ENCODE peak calls at places on chromosomes 13 and 19, in nine cellular contexts. One of them, this sample, is unnamed.

GRCh38 chr13:49292742-49293498 is 45.2 kb downstream of the CDADC1 start:
- DNase-seq in breast epithelium: no peak
- DNase-seq in mucosa of descending colon: peak; percentile 33
- DNase-seq in HCT116: no peak
- DNase-seq in choroid plexus epithelial cell: peak; percentile 91
- DNase-seq in cardiac fibroblast: peak; percentile 90
- DNase-seq in astrocyte of the cerebellum: peak; percentile 93
- DNase-seq in progenitor cell of endocrine pancreas: no peak
- DNase-seq in astrocyte: peak; percentile 76
- DNase-seq in this sample: peak; percentile 73

GRCh38 chr19:33905937-33906577 is 109.4 kb downstream of the KCTD15 start:
- DNase-seq in breast epithelium: peak; percentile 90
- DNase-seq in mucosa of descending colon: peak; percentile 89
- DNase-seq in HCT116: no peak
- DNase-seq in choroid plexus epithelial cell: peak; percentile 45
- DNase-seq in cardiac fibroblast: peak; percentile 59
- DNase-seq in astrocyte of the cerebellum: no peak
- DNase-seq in progenitor cell of endocrine pancreas: peak; percentile 64
- DNase-seq in astrocyte: no peak
- DNase-seq in this sample: peak; percentile 34

GRCh38 chr13:80338781-80339577 is 1.9 kb downstream of the SPRY2 start:
- DNase-seq in breast epithelium: peak; percentile 63
- DNase-seq in mucosa of descending colon: peak; percentile 68
- DNase-seq in HCT116: no peak
- DNase-seq in choroid plexus epithelial cell: peak; percentile 87
- DNase-seq in cardiac fibroblast: peak; percentile 88
- DNase-seq in astrocyte of the cerebellum: peak; percentile 62
- DNase-seq in progenitor cell of endocrine pancreas: peak; percentile 51
- DNase-seq in astrocyte: peak; percentile 88
- DNase-seq in this sample: peak; percentile 71

GRCh38 chr19:43412441-43412840 is 2.2 kb upstream of the TEX101 start:
- DNase-seq in breast epithelium: peak; percentile 25
- DNase-seq in mucosa of descending colon: no peak
- DNase-seq in HCT116: no peak
- DNase-seq in choroid plexus epithelial cell: no peak
- DNase-seq in cardiac fibroblast: no peak
- DNase-seq in astrocyte of the cerebellum: no peak
- DNase-seq in progenitor cell of endocrine pancreas: no peak
- DNase-seq in astrocyte: no peak
- DNase-seq in this sample: no peak

GRCh38 chr13:106610511-106610910 is 42.6 kb upstream of the ARGLU1 start:
- DNase-seq in breast epithelium: no peak
- DNase-seq in mucosa of descending colon: no peak
- DNase-seq in HCT116: no peak
- DNase-seq in choroid plexus epithelial cell: peak; percentile 58
- DNase-seq in cardiac fibroblast: peak; percentile 4
- DNase-seq in astrocyte of the cerebellum: no peak
- DNase-seq in progenitor cell of endocrine pancreas: no peak
- DNase-seq in astrocyte: peak; percentile 40
- DNase-seq in this sample: no peak

GRCh38 chr13:46355088-46355468 is 32.0 kb downstream of the RUBCNL start:
- DNase-seq in breast epithelium: no peak
- DNase-seq in mucosa of descending colon: no peak
- DNase-seq in HCT116: no peak
- DNase-seq in choroid plexus epithelial cell: no peak
- DNase-seq in cardiac fibroblast: no peak
- DNase-seq in astrocyte of the cerebellum: no peak
- DNase-seq in progenitor cell of endocrine pancreas: no peak
- DNase-seq in astrocyte: no peak
- DNase-seq in this sample: no peak

GRCh38 chr19:53907193-53907581 is 1.9 kb upstream of the CACNG7 start:
- DNase-seq in breast epithelium: no peak
- DNase-seq in mucosa of descending colon: no peak
- DNase-seq in HCT116: no peak
- DNase-seq in choroid plexus epithelial cell: no peak
- DNase-seq in cardiac fibroblast: no peak
- DNase-seq in astrocyte of the cerebellum: no peak
- DNase-seq in progenitor cell of endocrine pancreas: no peak
- DNase-seq in astrocyte: no peak
- DNase-seq in this sample: no peak

GRCh38 chr19:5903502-5904301 is at the start of gene NDUFA11:
- DNase-seq in breast epithelium: peak; percentile 99
- DNase-seq in mucosa of descending colon: peak; percentile 100
- DNase-seq in HCT116: peak; percentile 90
- DNase-seq in choroid plexus epithelial cell: peak; percentile 98
- DNase-seq in cardiac fibroblast: peak; percentile 98
- DNase-seq in astrocyte of the cerebellum: peak; percentile 94
- DNase-seq in progenitor cell of endocrine pancreas: peak; percentile 95
- DNase-seq in astrocyte: no peak
- DNase-seq in this sample: peak; percentile 100

GRCh38 chr19:1308718-1309117 is 23.0 kb downstream of the EFNA2 start:
- DNase-seq in breast epithelium: no peak
- DNase-seq in mucosa of descending colon: no peak
- DNase-seq in HCT116: no peak
- DNase-seq in choroid plexus epithelial cell: no peak
- DNase-seq in cardiac fibroblast: no peak
- DNase-seq in astrocyte of the cerebellum: no peak
- DNase-seq in progenitor cell of endocrine pancreas: no peak
- DNase-seq in astrocyte: no peak
- DNase-seq in this sample: no peak

GRCh38 chr19:51712461-51713081 is 11.2 kb downstream of the HAS1 start:
- DNase-seq in breast epithelium: no peak
- DNase-seq in mucosa of descending colon: no peak
- DNase-seq in HCT116: no peak
- DNase-seq in choroid plexus epithelial cell: peak; percentile 81
- DNase-seq in cardiac fibroblast: peak; percentile 67
- DNase-seq in astrocyte of the cerebellum: no peak
- DNase-seq in progenitor cell of endocrine pancreas: no peak
- DNase-seq in astrocyte: no peak
- DNase-seq in this sample: no peak

GRCh38 chr19:47230122-47230920 is 678 bp downstream of the BBC3 start:
- DNase-seq in breast epithelium: no peak
- DNase-seq in mucosa of descending colon: peak; percentile 82
- DNase-seq in HCT116: no peak
- DNase-seq in choroid plexus epithelial cell: peak; percentile 51
- DNase-seq in cardiac fibroblast: peak; percentile 54
- DNase-seq in astrocyte of the cerebellum: no peak
- DNase-seq in progenitor cell of endocrine pancreas: peak; percentile 80
- DNase-seq in astrocyte: peak; percentile 10
- DNase-seq in this sample: peak; percentile 57

GRCh38 chr19:54207908-54208783 is 7.5 kb downstream of the RPS9 start:
- DNase-seq in breast epithelium: no peak
- DNase-seq in mucosa of descending colon: peak; percentile 61
- DNase-seq in HCT116: no peak
- DNase-seq in choroid plexus epithelial cell: peak; percentile 99
- DNase-seq in cardiac fibroblast: peak; percentile 100
- DNase-seq in astrocyte of the cerebellum: peak; percentile 53
- DNase-seq in progenitor cell of endocrine pancreas: no peak
- DNase-seq in astrocyte: peak; percentile 72
- DNase-seq in this sample: peak; percentile 95

GRCh38 chr13:76903544-76904162 is 17.4 kb upstream of the KCTD12 start:
- DNase-seq in breast epithelium: no peak
- DNase-seq in mucosa of descending colon: peak; percentile 81
- DNase-seq in HCT116: peak; percentile 69
- DNase-seq in choroid plexus epithelial cell: peak; percentile 93
- DNase-seq in cardiac fibroblast: peak; percentile 87
- DNase-seq in astrocyte of the cerebellum: peak; percentile 57
- DNase-seq in progenitor cell of endocrine pancreas: peak; percentile 50
- DNase-seq in astrocyte: peak; percentile 46
- DNase-seq in this sample: peak; percentile 75
- TF ChIP-seq CTCF in breast epithelium: peak; percentile 90
- TF ChIP-seq CTCF in mucosa of descending colon: peak; percentile 90
- TF ChIP-seq CTCF in HCT116: peak; percentile 66
- TF ChIP-seq CTCF in choroid plexus epithelial cell: peak; percentile 100
- TF ChIP-seq CTCF in cardiac fibroblast: peak; percentile 99
- TF ChIP-seq CTCF in astrocyte of the cerebellum: peak; percentile 100
- TF ChIP-seq CTCF in progenitor cell of endocrine pancreas: peak; percentile 98
- TF ChIP-seq CTCF in astrocyte: peak; percentile 100
- TF ChIP-seq CTCF in this sample: peak; percentile 96

DNA sequence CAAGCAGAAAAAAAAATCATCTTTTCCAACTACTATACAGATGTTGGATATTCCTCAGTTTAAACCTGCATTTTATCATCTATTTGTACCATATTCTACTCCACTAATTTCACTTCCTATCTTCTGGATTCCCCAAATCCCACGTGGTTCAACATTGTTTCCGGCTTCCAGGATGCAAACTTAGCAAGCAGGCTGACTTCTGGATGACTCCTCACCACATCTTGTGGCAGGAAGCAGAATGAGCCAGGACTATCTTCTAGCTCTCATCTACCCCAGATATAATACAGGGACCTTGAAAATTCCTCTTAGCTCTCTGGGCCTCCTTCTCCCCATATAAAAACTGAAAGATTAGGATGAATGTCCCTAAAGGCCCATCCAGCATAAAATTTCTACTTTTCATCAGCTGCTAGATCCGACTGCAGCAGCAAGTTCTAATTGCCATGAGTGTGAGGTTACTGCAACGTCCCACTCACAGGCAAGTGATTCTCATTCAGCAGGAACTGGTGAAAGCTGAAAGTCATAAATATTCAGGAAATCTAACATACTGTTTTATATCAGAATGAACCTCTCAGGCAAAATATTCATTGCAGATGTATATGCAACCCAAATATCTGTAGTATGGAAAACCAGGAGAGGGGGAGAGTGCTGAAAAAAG is 93.4 kb downstream of the KCTD12 start:
- DNase-seq in breast epithelium: no peak
- DNase-seq in mucosa of descending colon: peak; percentile 27
- DNase-seq in HCT116: no peak
- DNase-seq in choroid plexus epithelial cell: peak; percentile 87
- DNase-seq in cardiac fibroblast: peak; percentile 85
- DNase-seq in astrocyte of the cerebellum: no peak
- DNase-seq in progenitor cell of endocrine pancreas: no peak
- DNase-seq in astrocyte: peak; percentile 57
- DNase-seq in this sample: peak; percentile 30
- TF ChIP-seq CTCF in breast epithelium: no peak
- TF ChIP-seq CTCF in mucosa of descending colon: no peak
- TF ChIP-seq CTCF in HCT116: no peak
- TF ChIP-seq CTCF in choroid plexus epithelial cell: peak; percentile 49
- TF ChIP-seq CTCF in cardiac fibroblast: no peak
- TF ChIP-seq CTCF in astrocyte of the cerebellum: no peak
- TF ChIP-seq CTCF in progenitor cell of endocrine pancreas: no peak
- TF ChIP-seq CTCF in astrocyte: no peak
- TF ChIP-seq CTCF in this sample: no peak

GRCh38 chr19:55549500-55550320 is 4.4 kb upstream of the SBK3 start:
- DNase-seq in breast epithelium: no peak
- DNase-seq in mucosa of descending colon: peak; percentile 27
- DNase-seq in HCT116: peak; percentile 34
- DNase-seq in choroid plexus epithelial cell: peak; percentile 91
- DNase-seq in cardiac fibroblast: peak; percentile 82
- DNase-seq in astrocyte of the cerebellum: peak; percentile 80
- DNase-seq in progenitor cell of endocrine pancreas: no peak
- DNase-seq in astrocyte: peak; percentile 93
- DNase-seq in this sample: no peak
- TF ChIP-seq CTCF in breast epithelium: no peak
- TF ChIP-seq CTCF in mucosa of descending colon: no peak
- TF ChIP-seq CTCF in HCT116: no peak
- TF ChIP-seq CTCF in choroid plexus epithelial cell: peak; percentile 14
- TF ChIP-seq CTCF in cardiac fibroblast: peak; percentile 12
- TF ChIP-seq CTCF in astrocyte of the cerebellum: peak; percentile 4
- TF ChIP-seq CTCF in progenitor cell of endocrine pancreas: no peak
- TF ChIP-seq CTCF in astrocyte: no peak
- TF ChIP-seq CTCF in this sample: no peak

GRCh38 chr19:29668746-29669609 is 3.7 kb downstream of the PLEKHF1 start:
- DNase-seq in breast epithelium: peak; percentile 40
- DNase-seq in mucosa of descending colon: no peak
- DNase-seq in HCT116: no peak
- DNase-seq in choroid plexus epithelial cell: no peak
- DNase-seq in cardiac fibroblast: no peak
- DNase-seq in astrocyte of the cerebellum: no peak
- DNase-seq in progenitor cell of endocrine pancreas: no peak
- DNase-seq in astrocyte: no peak
- DNase-seq in this sample: no peak
- TF ChIP-seq CTCF in breast epithelium: no peak
- TF ChIP-seq CTCF in mucosa of descending colon: no peak
- TF ChIP-seq CTCF in HCT116: no peak
- TF ChIP-seq CTCF in choroid plexus epithelial cell: peak; percentile 45
- TF ChIP-seq CTCF in cardiac fibroblast: peak; percentile 12
- TF ChIP-seq CTCF in astrocyte of the cerebellum: peak; percentile 39
- TF ChIP-seq CTCF in progenitor cell of endocrine pancreas: no peak
- TF ChIP-seq CTCF in astrocyte: peak; percentile 8
- TF ChIP-seq CTCF in this sample: no peak

GRCh38 chr13:29270536-29271045 is 324.9 kb downstream of the SLC7A1 start:
- DNase-seq in breast epithelium: no peak
- DNase-seq in mucosa of descending colon: no peak
- DNase-seq in HCT116: no peak
- DNase-seq in choroid plexus epithelial cell: no peak
- DNase-seq in cardiac fibroblast: no peak
- DNase-seq in astrocyte of the cerebellum: no peak
- DNase-seq in progenitor cell of endocrine pancreas: no peak
- DNase-seq in astrocyte: no peak
- DNase-seq in this sample: no peak

GRCh38 chr13:29266261-29266660 is 329.2 kb downstream of the SLC7A1 start:
- DNase-seq in breast epithelium: no peak
- DNase-seq in mucosa of descending colon: no peak
- DNase-seq in HCT116: no peak
- DNase-seq in choroid plexus epithelial cell: no peak
- DNase-seq in cardiac fibroblast: no peak
- DNase-seq in astrocyte of the cerebellum: no peak
- DNase-seq in progenitor cell of endocrine pancreas: no peak
- DNase-seq in astrocyte: no peak
- DNase-seq in this sample: no peak

GRCh38 chr13:29266743-29267142 is 328.7 kb downstream of the SLC7A1 start:
- DNase-seq in breast epithelium: no peak
- DNase-seq in mucosa of descending colon: no peak
- DNase-seq in HCT116: no peak
- DNase-seq in choroid plexus epithelial cell: no peak
- DNase-seq in cardiac fibroblast: no peak
- DNase-seq in astrocyte of the cerebellum: no peak
- DNase-seq in progenitor cell of endocrine pancreas: no peak
- DNase-seq in astrocyte: no peak
- DNase-seq in this sample: no peak
- TF ChIP-seq CTCF in breast epithelium: no peak
- TF ChIP-seq CTCF in mucosa of descending colon: no peak
- TF ChIP-seq CTCF in HCT116: no peak
- TF ChIP-seq CTCF in choroid plexus epithelial cell: no peak
- TF ChIP-seq CTCF in cardiac fibroblast: no peak
- TF ChIP-seq CTCF in astrocyte of the cerebellum: no peak
- TF ChIP-seq CTCF in progenitor cell of endocrine pancreas: no peak
- TF ChIP-seq CTCF in astrocyte: no peak
- TF ChIP-seq CTCF in this sample: no peak

This sample was measured in adrenal gland.